ENCODE peak calls at places on chromosomes 2 and 18, in nine cellular contexts. D is left ventricle myocardium inferior, U is tibial artery, C is uterus, K is thyroid gland, L is right lobe of liver, Z is RWPE2, V is psoas muscle, G is GM23338. J is an unnamed sample.

GRCh38 chr2:73933194-73933593 is 6.5 kb downstream of the DGUOK start:
- DNase-seq in G (no peak), V (no peak), K (no peak), Z (no peak), L (no peak), U (no peak), D (no peak), C (no peak), J (no peak)

GRCh38 chr2:163641986-163642385 is 93.8 kb downstream of the FIGN start:
- DNase-seq in U (no peak), V (no peak), K (no peak), D (no peak), Z (no peak), L (no peak), C (no peak), G (no peak), J (no peak)

GRCh38 chr2:83221258-83221657 is 1237.8 kb downstream of the SUCLG1 start:
- DNase-seq in Z (no peak), C (no peak), G (no peak), D (no peak), L (no peak), V (no peak), K (no peak), U (no peak), J (no peak)

GRCh38 chr2:129178356-129178755 is 801.1 kb upstream of the RAB6C start:
- DNase-seq in D (peak), U (peak), V (peak), K (peak), L (no peak), C (no peak), Z (peak), G (no peak), J (no peak)

GRCh38 chr2:233688341-233688740 is 4.3 kb upstream of the UGT1A6 start:
- DNase-seq in V (no peak), C (no peak), U (no peak), Z (no peak), D (no peak), G (no peak), K (no peak), L (no peak), J (no peak)

GRCh38 chr2:123438277-123439050 is 586.6 kb upstream of the CNTNAP5 start:
- DNase-seq in L (no peak), V (no peak), D (no peak), C (no peak), U (no peak), G (no peak), K (no peak), Z (no peak), J (no peak)

GRCh38 chr2:171964328-171964727 is 35.4 kb upstream of the METAP1D start:
- DNase-seq in C (no peak), U (no peak), Z (no peak), V (no peak), L (no peak), K (no peak), D (no peak), G (no peak), J (no peak)

GRCh38 chr2:41934323-41935003 is 113.4 kb upstream of the PKDCC start:
- DNase-seq in G (no peak), D (peak), C (peak), U (no peak), Z (no peak), K (no peak), V (no peak), L (no peak), J (no peak)

GRCh38 chr2:64311948-64312621 is 141.9 kb upstream of the LGALSL start:
- DNase-seq in V (peak), L (peak), U (peak), K (peak), C (peak), G (peak), D (peak), Z (peak), J (peak)

GRCh38 chr2:240893363-240893828 is 2.6 kb downstream of the MAB21L4 start:
- DNase-seq in G (no peak), Z (no peak), C (no peak), U (no peak), D (no peak), V (no peak), K (no peak), L (no peak), J (no peak)

GRCh38 chr2:222673273-222673672 is 1.8 kb downstream of the MOGAT1 start:
- DNase-seq in G (no peak), K (no peak), D (no peak), C (no peak), V (no peak), Z (no peak), L (no peak), U (no peak), J (no peak)

GRCh38 chr2:38224821-38225450 is 149.0 kb upstream of the CYP1B1 start:
- DNase-seq in Z (no peak), D (no peak), G (peak), L (no peak), C (no peak), K (no peak), U (no peak), V (no peak), J (no peak)

GRCh38 chr18:36580266-36580665 is 248.5 kb downstream of the TPGS2 start:
- DNase-seq in C (no peak), V (peak), K (no peak), Z (no peak), L (no peak), G (peak), D (peak), U (peak), J (no peak)

GRCh38 chr2:223621901-223622300 is 19.7 kb upstream of the SCG2 start:
- DNase-seq in V (no peak), L (no peak), G (no peak), D (no peak), U (no peak), Z (no peak), C (no peak), K (no peak), J (no peak)

GRCh38 chr18:61681065-61681464 is 211.7 kb downstream of the RNF152 start:
- DNase-seq in L (no peak), K (no peak), G (no peak), D (no peak), U (no peak), C (no peak), Z (no peak), V (no peak), J (no peak)

GRCh38 chr2:46717733-46718121 is 197.9 kb downstream of the MCFD2 start:
- DNase-seq in G (peak), L (no peak), Z (no peak), D (no peak), K (no peak), U (no peak), C (no peak), V (no peak), J (no peak)

GRCh38 chr2:240561325-240561971 is 1.3 kb downstream of the DUSP28 start:
- DNase-seq in C (no peak), G (no peak), D (no peak), V (no peak), L (no peak), U (no peak), K (no peak), Z (peak), J (no peak)

GRCh38 chr18:778194-779007 is 33.6 kb downstream of the YES1 start:
- DNase-seq in U (no peak), Z (no peak), D (no peak), K (no peak), G (no peak), L (no peak), V (no peak), C (no peak), J (no peak)

GRCh38 chr2:216691210-216691741 is 4.1 kb downstream of the IGFBP5 start:
- DNase-seq in C (peak), V (peak), L (no peak), D (peak), K (peak), Z (no peak), U (peak), G (peak), J (peak)

GRCh38 chr18:74980669-74981068 is 228.3 kb downstream of the PTGR3 start:
- DNase-seq in L (no peak), U (no peak), D (no peak), Z (no peak), G (no peak), C (no peak), V (no peak), K (no peak), J (no peak)

GRCh38 chr2:198053776-198054175 is 249.4 kb downstream of the PLCL1 start:
- DNase-seq in Z (no peak), C (no peak), K (no peak), L (no peak), G (no peak), D (no peak), V (no peak), U (no peak), J (no peak)

GRCh38 chr2:176729706-176730569 is 460.7 kb downstream of the MTX2 start:
- DNase-seq in Z (no peak), U (peak), L (peak), G (no peak), D (peak), V (no peak), C (peak), K (peak), J (no peak)

GRCh38 chr2:105437708-105438103 is 38.9 kb upstream of the FHL2 start:
- DNase-seq in G (no peak), D (no peak), U (no peak), Z (no peak), K (no peak), L (no peak), C (no peak), V (no peak), J (no peak)
- H3K4me3 ChIP-seq in G (no peak), D (peak), U (no peak), Z (no peak), K (no peak), L (no peak), C (no peak), V (peak), J (no peak)

GRCh38 chr18:52826994-52827393 is 487.0 kb downstream of the DCC start:
- DNase-seq in K (no peak), G (peak), C (no peak), L (no peak), U (no peak), Z (no peak), D (no peak), V (no peak), J (no peak)
- H3K27ac ChIP-seq in K (no peak), G (no peak), C (no peak), L (no peak), U (no peak), Z (no peak), D (no peak), V (no peak), J (no peak)

DNA sequence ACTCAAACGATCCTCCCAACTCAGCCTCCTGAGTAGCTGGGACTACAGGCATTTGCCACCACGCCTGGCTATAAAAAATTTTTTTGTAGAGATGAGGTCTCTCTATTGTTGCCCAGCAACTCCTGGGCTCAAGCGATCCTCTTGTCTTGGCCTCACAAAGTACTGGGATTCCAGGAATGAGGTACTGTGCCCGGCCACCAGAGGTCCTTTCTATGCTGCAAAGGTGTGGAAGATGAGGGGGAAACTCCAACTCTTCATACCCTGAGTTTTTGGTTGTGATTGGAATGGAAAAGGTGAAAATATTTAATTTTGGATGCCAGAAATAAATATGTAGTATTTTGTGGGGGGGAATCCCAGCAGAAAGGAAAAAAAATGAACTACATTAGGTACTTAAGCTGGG is 36.0 kb downstream of the MRPL33 start:
- DNase-seq in C (peak), L (peak), V (no peak), U (no peak), G (peak), Z (no peak), K (peak), D (no peak), J (no peak)
- TF ChIP-seq CTCF in C (peak), L (peak), V (peak), U (peak), G (peak), Z (peak), K (no peak), D (peak), J (peak)

GRCh38 chr2:45614330-45614729 is 3.3 kb upstream of the SRBD1 start:
- DNase-seq in L (no peak), V (no peak), C (no peak), U (no peak), G (no peak), Z (no peak), D (no peak), K (peak), J (no peak)

GRCh38 chr2:45612741-45613140 is 1.7 kb upstream of the SRBD1 start:
- DNase-seq in C (no peak), D (no peak), K (peak), G (no peak), Z (no peak), U (no peak), V (no peak), L (no peak), J (no peak)

GRCh38 chr2:45610281-45611019 is 617 bp downstream of the SRBD1 start:
- DNase-seq in D (peak), U (peak), L (peak), Z (no peak), V (peak), C (peak), K (peak), G (peak), J (peak)

GRCh38 chr2:45611020-45611737 is at the start of gene SRBD1:
- DNase-seq in K (peak), U (peak), L (peak), Z (peak), C (peak), V (peak), D (peak), G (peak), J (peak)

GRCh38 chr2:45612265-45612664 is 1.2 kb upstream of the SRBD1 start:
- DNase-seq in K (peak), L (no peak), G (no peak), U (no peak), V (no peak), C (no peak), Z (no peak), D (no peak), J (no peak)
- H3K4me3 ChIP-seq in K (no peak), L (no peak), G (no peak), U (no peak), V (no peak), C (no peak), Z (no peak), D (no peak), J (no peak)

GRCh38 chr2:159712194-159712928 is at the start of gene MARCHF7:
- DNase-seq in C (peak), D (peak), G (peak), K (peak), U (peak), V (peak), L (peak), Z (peak), J (peak)

GRCh38 chr2:159712929-159713575 is 746 bp downstream of the MARCHF7 start:
- DNase-seq in G (peak), L (no peak), K (no peak), C (no peak), D (no peak), U (no peak), V (no peak), Z (no peak), J (no peak)

GRCh38 chr2:159715451-159715850 is 3.1 kb downstream of the MARCHF7 start:
- DNase-seq in L (no peak), K (no peak), V (no peak), Z (no peak), G (no peak), U (no peak), D (no peak), C (no peak), J (no peak)

GRCh38 chr2:159714586-159714930 is 2.3 kb downstream of the MARCHF7 start:
- DNase-seq in V (no peak), C (no peak), G (no peak), D (no peak), U (no peak), Z (no peak), L (no peak), K (no peak), J (no peak)

DNA sequence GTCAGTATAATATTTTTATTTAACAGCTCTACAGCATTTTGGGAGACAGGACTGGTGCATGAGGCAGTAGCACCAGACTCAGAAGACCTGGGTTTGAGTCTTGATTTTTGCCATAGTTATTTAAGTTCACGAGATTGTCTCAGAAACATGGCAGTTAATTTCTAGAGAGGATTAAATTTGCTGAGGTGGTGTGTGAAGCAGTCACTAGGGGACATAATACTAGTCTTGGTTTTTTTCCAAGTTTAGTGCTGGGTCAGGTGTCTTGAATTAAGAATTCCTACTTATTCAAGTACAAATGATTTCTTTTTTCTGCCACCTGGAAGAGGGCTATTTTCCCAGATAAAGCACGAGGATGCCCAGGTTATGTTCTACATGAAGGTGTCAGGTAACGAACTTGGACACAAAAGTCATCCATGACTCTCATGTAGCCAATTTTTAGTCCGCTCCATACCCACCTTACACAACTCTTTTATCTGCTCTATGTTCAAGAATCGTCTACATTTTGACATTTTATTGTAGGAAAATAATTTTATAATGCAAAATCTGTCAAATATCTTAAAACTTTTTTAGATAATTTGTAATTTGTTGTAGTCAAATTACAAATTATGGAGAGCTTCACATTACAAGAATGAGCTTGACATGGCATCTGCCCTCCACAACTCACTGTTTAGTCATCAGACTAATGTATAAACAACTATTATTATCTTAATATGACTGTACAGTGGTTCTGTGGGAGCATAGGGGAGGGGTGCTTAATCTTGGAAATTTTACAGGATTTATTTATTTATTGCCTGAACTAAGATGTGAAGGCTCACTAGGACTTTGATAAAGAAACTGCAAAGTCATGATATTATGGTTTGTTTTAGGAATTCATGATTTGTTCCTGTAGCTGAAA is 1.6 kb downstream of the MARCHF7 start:
- DNase-seq in Z (no peak), D (no peak), G (no peak), L (no peak), C (no peak), K (no peak), U (no peak), V (no peak), J (no peak)
- H3K27ac ChIP-seq in Z (peak), D (peak), G (peak), L (peak), C (peak), K (peak), U (peak), V (peak), J (no peak)

DNA sequence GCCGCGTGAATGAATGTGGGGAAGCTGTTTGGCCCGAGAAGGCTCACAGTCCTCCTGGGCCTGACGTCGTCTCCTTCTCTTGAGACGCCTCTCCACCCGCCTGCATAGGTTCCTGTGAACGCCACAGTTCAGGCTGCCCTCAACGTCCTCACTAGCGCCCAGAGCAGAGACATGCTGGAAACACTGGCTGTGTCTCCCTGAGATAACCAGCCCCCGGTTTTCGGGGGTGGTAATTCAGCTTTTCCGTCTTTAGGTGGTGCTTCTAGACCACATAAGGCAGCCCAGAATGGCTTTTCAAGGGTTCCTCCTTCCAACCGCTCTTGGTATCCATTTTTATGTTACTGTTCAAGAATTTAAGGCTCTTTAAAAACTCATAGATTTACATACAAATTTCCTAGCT is 110.4 kb upstream of the PXDN start:
- DNase-seq in D (no peak), U (no peak), C (no peak), G (peak), Z (no peak), V (no peak), K (peak), L (no peak), J (peak)
- TF ChIP-seq CTCF in D (peak), U (peak), C (peak), G (peak), Z (peak), V (peak), K (peak), L (no peak), J (peak)

DNA sequence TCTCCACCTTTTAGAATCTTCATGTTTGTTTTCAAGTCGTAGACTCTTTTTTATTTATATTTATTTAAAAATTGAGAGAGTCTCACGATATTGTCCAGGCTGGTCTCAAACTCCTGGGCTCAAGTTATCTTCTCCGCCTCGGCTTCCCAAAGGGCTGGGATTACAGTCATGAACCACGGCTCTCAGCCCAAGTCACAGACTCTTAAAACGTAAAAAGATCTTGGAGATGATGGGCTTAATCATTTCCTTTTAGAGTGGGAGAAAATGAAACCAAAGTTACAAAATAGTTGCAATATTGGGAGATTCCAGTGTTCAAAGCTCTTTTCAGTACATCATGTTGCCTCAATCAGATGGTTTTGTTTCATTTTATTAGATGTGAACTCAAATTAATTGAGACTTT is 151.4 kb upstream of the XPO1 start:
- DNase-seq in L (no peak), Z (no peak), D (no peak), C (no peak), K (no peak), U (no peak), V (no peak), G (no peak), J (no peak)
- H3K4me3 ChIP-seq in L (no peak), Z (no peak), D (no peak), C (no peak), K (no peak), U (no peak), V (no peak), G (no peak), J (no peak)

DNA sequence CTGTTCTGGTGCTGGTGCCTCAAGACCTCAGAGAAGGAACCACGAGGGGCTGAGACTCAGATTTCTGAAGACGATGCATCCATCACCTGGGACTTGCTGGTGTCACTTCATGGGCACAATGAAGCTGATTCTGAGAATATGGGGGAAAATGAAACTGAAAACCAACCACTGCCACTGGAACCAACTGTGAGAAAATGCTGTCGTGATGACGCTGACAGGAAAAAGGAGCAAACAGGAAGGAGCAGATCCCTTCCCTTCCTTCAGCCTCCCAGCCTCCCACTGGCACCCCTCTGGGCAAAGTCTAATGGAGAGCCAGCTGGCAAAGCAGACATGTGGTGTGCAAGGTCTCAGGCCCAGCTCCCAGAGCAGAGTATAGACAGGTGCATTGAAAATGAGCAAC is 109.7 kb downstream of the FOXI3 start:
- DNase-seq in U (no peak), D (no peak), C (no peak), L (no peak), V (no peak), Z (no peak), G (no peak), K (no peak), J (no peak)
- H3K27ac ChIP-seq in U (no peak), D (no peak), C (no peak), L (no peak), V (no peak), Z (no peak), G (no peak), K (no peak), J (no peak)

DNA sequence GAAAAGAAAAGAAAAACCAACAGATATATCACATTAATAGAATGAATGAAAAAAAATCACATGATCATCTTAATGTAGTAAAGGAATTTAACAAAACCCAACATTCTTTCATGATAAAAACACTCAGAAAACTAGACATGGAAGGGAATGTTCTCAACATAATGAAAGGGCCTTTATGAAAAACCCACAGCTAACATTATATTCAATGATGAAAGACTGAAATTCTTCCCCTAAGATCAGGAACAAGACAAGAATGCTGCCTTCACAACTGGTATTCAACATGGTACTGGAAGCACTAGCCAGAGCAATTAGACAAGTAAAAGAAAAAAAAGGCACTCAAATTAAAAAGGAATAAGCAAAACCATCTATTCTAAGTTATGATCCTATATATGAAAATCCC is 28.5 kb upstream of the EMILIN2 start:
- DNase-seq in U (no peak), D (no peak), Z (no peak), G (no peak), V (no peak), K (no peak), L (no peak), C (no peak), J (no peak)
- TF ChIP-seq CTCF in U (no peak), D (no peak), Z (no peak), G (no peak), V (no peak), K (no peak), L (no peak), C (no peak), J (no peak)